ENCODE peak calls at places on chromosomes 13 and 19, in seven cellular contexts. V is cardiac fibroblast; R is fibroblast of lung; E is heart right ventricle; Z is breast epithelium; J is CD8-positive, alpha-beta T cell; Q is SJSA1. X is an unnamed sample.

GRCh38 chr19:1177322-1178114 is 3.5 kb upstream of the SBNO2 start:
- DNase-seq in V (peak), R (peak), E (no peak), Z (no peak), J (no peak), Q (peak), X (peak)

GRCh38 chr13:32734511-32734910 is 148.3 kb downstream of the PDS5B start:
- DNase-seq in V (peak), R (peak), E (no peak), Z (no peak), J (no peak), Q (peak), X (peak)

GRCh38 chr13:70353096-70353495 is 244.8 kb upstream of the KLHL1 start:
- DNase-seq in V (no peak), R (no peak), E (no peak), Z (no peak), J (no peak), Q (no peak), X (no peak)

GRCh38 chr13:65034266-65034665 is 2195.9 kb downstream of the PCDH9 start:
- DNase-seq in V (no peak), R (no peak), E (peak), Z (no peak), J (no peak), Q (no peak), X (no peak)

GRCh38 chr13:50866817-50867640 is 23.5 kb upstream of the DLEU7 start:
- DNase-seq in V (no peak), R (no peak), E (no peak), Z (no peak), J (no peak), Q (no peak), X (no peak)

GRCh38 chr13:58926858-58927257 is 1236.9 kb downstream of the DIAPH3 start:
- DNase-seq in V (no peak), R (no peak), E (no peak), Z (no peak), J (no peak), Q (no peak), X (no peak)

GRCh38 chr13:91721413-91721812 is 323.0 kb downstream of the GPC5 start:
- DNase-seq in V (no peak), R (peak), E (no peak), Z (no peak), J (no peak), Q (no peak), X (no peak)

GRCh38 chr13:101490400-101491015 is 38.0 kb downstream of the ITGBL1 start:
- DNase-seq in V (no peak), R (no peak), E (no peak), Z (no peak), J (no peak), Q (no peak), X (no peak)

GRCh38 chr19:15922021-15922420 is 12.3 kb downstream of the CYP4F11 start:
- DNase-seq in V (no peak), R (no peak), E (no peak), Z (no peak), J (no peak), Q (no peak), X (no peak)

GRCh38 chr19:29285878-29286277 is 72.9 kb upstream of the UQCRFS1 start:
- DNase-seq in V (no peak), R (no peak), E (no peak), Z (no peak), J (no peak), Q (no peak), X (no peak)

GRCh38 chr19:612941-613340 is 20.4 kb downstream of the POLRMT start:
- DNase-seq in V (no peak), R (no peak), E (no peak), Z (no peak), J (no peak), Q (no peak), X (no peak)

GRCh38 chr13:42990147-42990990 is 1.7 kb downstream of the EPSTI1 start:
- DNase-seq in V (peak), R (peak), E (no peak), Z (no peak), J (no peak), Q (no peak), X (no peak)

GRCh38 chr19:4879041-4879440 is 11.6 kb upstream of the PLIN3 start:
- DNase-seq in V (no peak), R (no peak), E (no peak), Z (no peak), J (no peak), Q (no peak), X (no peak)

GRCh38 chr13:113638173-113638746 is 19.7 kb downstream of the ATP4B start:
- DNase-seq in V (no peak), R (no peak), E (no peak), Z (no peak), J (no peak), Q (peak), X (no peak)

GRCh38 chr13:72208112-72208645 is 341.2 kb upstream of the DACH1 start:
- DNase-seq in V (no peak), R (no peak), E (no peak), Z (no peak), J (no peak), Q (no peak), X (no peak)

GRCh38 chr13:21475115-21475514 is 16.0 kb upstream of the ZDHHC20 start:
- DNase-seq in V (no peak), R (no peak), E (no peak), Z (no peak), J (no peak), Q (no peak), X (no peak)

GRCh38 chr13:30907167-30907761 is 1.2 kb downstream of the MEDAG start:
- DNase-seq in V (peak), R (peak), E (no peak), Z (no peak), J (no peak), Q (peak), X (peak)

GRCh38 chr19:1765182-1765903 is 12.0 kb downstream of the ONECUT3 start:
- DNase-seq in V (no peak), R (no peak), E (no peak), Z (no peak), J (no peak), Q (no peak), X (no peak)

GRCh38 chr13:98301721-98302120 is 124.7 kb upstream of the RNF113B start:
- DNase-seq in V (no peak), R (peak), E (no peak), Z (no peak), J (no peak), Q (peak), X (no peak)

GRCh38 chr13:25709088-25709487 is 337.3 kb downstream of the ATP8A2 start:
- DNase-seq in V (no peak), R (no peak), E (no peak), Z (no peak), J (no peak), Q (no peak), X (no peak)

GRCh38 chr13:47555235-47555634 is 445.8 kb downstream of the SUCLA2 start:
- DNase-seq in V (no peak), R (peak), E (no peak), Z (no peak), J (no peak), Q (no peak), X (peak)

GRCh38 chr13:47294691-47295090 is 397.8 kb upstream of the HTR2A start:
- DNase-seq in V (peak), R (no peak), E (no peak), Z (no peak), J (no peak), Q (no peak), X (peak)

GRCh38 chr13:48818495-48818961 is 157.2 kb upstream of the FNDC3A start:
- DNase-seq in V (peak), R (peak), E (no peak), Z (no peak), J (no peak), Q (no peak), X (peak)

GRCh38 chr13:74000906-74001305 is 133.3 kb downstream of the KLF12 start:
- DNase-seq in V (no peak), R (no peak), E (no peak), Z (no peak), J (no peak), Q (no peak), X (no peak)

GRCh38 chr13:65461590-65461989 is 1768.5 kb downstream of the PCDH9 start:
- DNase-seq in V (peak), R (peak), E (no peak), Z (no peak), J (no peak), Q (no peak), X (peak)

GRCh38 chr19:51294211-51294976 is 17.1 kb upstream of the IGLON5 start:
- DNase-seq in V (no peak), R (no peak), E (no peak), Z (no peak), J (no peak), Q (no peak), X (no peak)

GRCh38 chr19:5727453-5728050 is 7.1 kb downstream of the CATSPERD start:
- DNase-seq in V (no peak), R (no peak), E (no peak), Z (no peak), J (no peak), Q (no peak), X (no peak)

GRCh38 chr19:14375055-14375581 is 6.1 kb upstream of the ADGRE5 start:
- DNase-seq in V (no peak), R (no peak), E (peak), Z (peak), J (peak), Q (no peak), X (no peak)

GRCh38 chr13:98649861-98650260 is 73.0 kb upstream of the STK24 start:
- DNase-seq in V (no peak), R (no peak), E (no peak), Z (no peak), J (no peak), Q (peak), X (no peak)

GRCh38 chr19:14758816-14759215 is 19.5 kb downstream of the ADGRE2 start:
- DNase-seq in V (no peak), R (no peak), E (no peak), Z (no peak), J (no peak), Q (no peak), X (no peak)

GRCh38 chr19:47310819-47311218 is 1.2 kb downstream of the C5AR1 start:
- DNase-seq in V (no peak), R (peak), E (peak), Z (no peak), J (no peak), Q (no peak), X (peak)

GRCh38 chr19:6852001-6852400 is 35.4 kb upstream of the ADGRE1 start:
- DNase-seq in V (no peak), R (no peak), E (no peak), Z (no peak), J (no peak), Q (no peak), X (no peak)

GRCh38 chr13:75175575-75175974 is 306.4 kb downstream of the TBC1D4 start:
- DNase-seq in V (no peak), R (no peak), E (no peak), Z (no peak), J (no peak), Q (no peak), X (peak)

GRCh38 chr19:55481148-55482127 is 3.5 kb upstream of the NAT14 start:
- DNase-seq in V (no peak), R (no peak), E (peak), Z (no peak), J (no peak), Q (no peak), X (no peak)

GRCh38 chr19:10332158-10332964 is 968 bp downstream of the RAVER1 start:
- DNase-seq in V (no peak), R (no peak), E (no peak), Z (no peak), J (no peak), Q (no peak), X (no peak)

GRCh38 chr13:29524176-29524575 is 71.3 kb downstream of the SLC7A1 start:
- DNase-seq in V (peak), R (peak), E (peak), Z (no peak), J (no peak), Q (no peak), X (peak)

GRCh38 chr13:29522044-29522685 is 73.3 kb downstream of the SLC7A1 start:
- DNase-seq in V (peak), R (peak), E (no peak), Z (no peak), J (no peak), Q (peak), X (peak)

GRCh38 chr13:29521336-29521735 is 74.2 kb downstream of the SLC7A1 start:
- DNase-seq in V (no peak), R (no peak), E (no peak), Z (no peak), J (no peak), Q (no peak), X (no peak)

GRCh38 chr13:29524641-29525040 is 70.8 kb downstream of the SLC7A1 start:
- DNase-seq in V (no peak), R (no peak), E (no peak), Z (no peak), J (no peak), Q (no peak), X (no peak)

GRCh38 chr13:29523199-29523931 is 72.1 kb downstream of the SLC7A1 start:
- DNase-seq in V (peak), R (peak), E (peak), Z (no peak), J (no peak), Q (no peak), X (peak)
- H3K4me3 ChIP-seq in V (no peak), R (no peak), E (no peak), Z (no peak), J (no peak), Q (no peak), X (no peak)

GRCh38 chr19:53332484-53332883 is 1.1 kb upstream of the ZNF845 start:
- DNase-seq in V (no peak), R (no peak), E (no peak), Z (no peak), J (no peak), Q (no peak), X (no peak)
- H3K4me3 ChIP-seq in V (no peak), R (peak), E (peak), Z (peak), J (no peak), Q (peak), X (peak)

GRCh38 chr19:45638930-45639729 is at the start of gene EML2:
- DNase-seq in V (peak), R (no peak), E (peak), Z (no peak), J (peak), Q (peak), X (no peak)
- H3K4me3 ChIP-seq in V (peak), R (peak), E (peak), Z (peak), J (peak), Q (peak), X (peak)

DNA sequence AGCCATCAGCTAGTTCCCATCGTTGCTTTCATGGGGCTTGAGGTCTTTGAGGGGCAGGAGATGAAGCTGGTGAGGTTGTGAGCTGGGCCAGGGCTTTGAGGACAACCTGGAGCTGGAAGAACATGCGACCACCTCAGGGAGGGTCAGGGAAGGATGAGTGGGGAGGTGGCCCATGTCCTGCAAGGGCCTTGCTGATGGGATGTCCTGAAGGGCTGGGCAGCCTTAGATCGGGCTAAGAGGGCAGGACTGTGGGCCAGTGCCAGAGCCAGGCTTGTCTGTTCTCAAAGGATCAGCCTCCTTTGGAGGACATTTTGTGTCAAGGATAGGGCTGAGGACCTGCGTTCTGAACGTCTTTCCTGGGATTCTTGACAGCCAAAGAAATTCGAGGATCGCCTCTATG is 10.5 kb downstream of the CYTH2 start:
- DNase-seq in V (no peak), R (no peak), E (no peak), Z (no peak), J (no peak), Q (no peak), X (no peak)
- H3K4me3 ChIP-seq in V (no peak), R (no peak), E (no peak), Z (peak), J (no peak), Q (no peak), X (no peak)